ENCODE peak calls at places on chromosomes 13 and 19, in nine cellular contexts. One of them, this sample, is unnamed.

GRCh38 chr13:19984430-19985218 is 26.1 kb downstream of the ZMYM2 start:
- DNase-seq in activated CD4-positive, alpha-beta T cell treated with anti-CD3 and anti-CD28 coated beads for 1 hour: no peak
- DNase-seq in SJCRH30: peak
- DNase-seq in progenitor cell of endocrine pancreas: no peak
- DNase-seq in AG04449: no peak
- DNase-seq in RCC 7860: no peak
- DNase-seq in cardiac muscle cell: peak
- DNase-seq in breast epithelium: no peak
- DNase-seq in GM12865: peak
- DNase-seq in this sample: no peak

GRCh38 chr13:91247768-91248167 is 99.7 kb upstream of the MIR17HG start:
- DNase-seq in activated CD4-positive, alpha-beta T cell treated with anti-CD3 and anti-CD28 coated beads for 1 hour: no peak
- DNase-seq in SJCRH30: peak
- DNase-seq in progenitor cell of endocrine pancreas: no peak
- DNase-seq in AG04449: no peak
- DNase-seq in RCC 7860: no peak
- DNase-seq in cardiac muscle cell: peak
- DNase-seq in breast epithelium: no peak
- DNase-seq in GM12865: no peak
- DNase-seq in this sample: no peak

GRCh38 chr13:107124730-107125129 is 556.8 kb upstream of the ARGLU1 start:
- DNase-seq in activated CD4-positive, alpha-beta T cell treated with anti-CD3 and anti-CD28 coated beads for 1 hour: no peak
- DNase-seq in SJCRH30: no peak
- DNase-seq in progenitor cell of endocrine pancreas: no peak
- DNase-seq in AG04449: no peak
- DNase-seq in RCC 7860: no peak
- DNase-seq in cardiac muscle cell: no peak
- DNase-seq in breast epithelium: no peak
- DNase-seq in GM12865: no peak
- DNase-seq in this sample: no peak

GRCh38 chr13:29587645-29588044 is 7.8 kb downstream of the SLC7A1 start:
- DNase-seq in activated CD4-positive, alpha-beta T cell treated with anti-CD3 and anti-CD28 coated beads for 1 hour: no peak
- DNase-seq in SJCRH30: no peak
- DNase-seq in progenitor cell of endocrine pancreas: no peak
- DNase-seq in AG04449: no peak
- DNase-seq in RCC 7860: peak
- DNase-seq in cardiac muscle cell: no peak
- DNase-seq in breast epithelium: no peak
- DNase-seq in GM12865: no peak
- DNase-seq in this sample: no peak

GRCh38 chr19:44111910-44112463 is 1.2 kb upstream of the ZNF225 start:
- DNase-seq in activated CD4-positive, alpha-beta T cell treated with anti-CD3 and anti-CD28 coated beads for 1 hour: no peak
- DNase-seq in SJCRH30: peak
- DNase-seq in progenitor cell of endocrine pancreas: no peak
- DNase-seq in AG04449: peak
- DNase-seq in RCC 7860: no peak
- DNase-seq in cardiac muscle cell: peak
- DNase-seq in breast epithelium: no peak
- DNase-seq in GM12865: peak
- DNase-seq in this sample: no peak

GRCh38 chr19:4722671-4723464 is 774 bp downstream of the DPP9 start:
- DNase-seq in activated CD4-positive, alpha-beta T cell treated with anti-CD3 and anti-CD28 coated beads for 1 hour: no peak
- DNase-seq in SJCRH30: peak
- DNase-seq in progenitor cell of endocrine pancreas: no peak
- DNase-seq in AG04449: peak
- DNase-seq in RCC 7860: no peak
- DNase-seq in cardiac muscle cell: peak
- DNase-seq in breast epithelium: no peak
- DNase-seq in GM12865: peak
- DNase-seq in this sample: peak

GRCh38 chr13:21674271-21675009 is 3.6 kb downstream of the FGF9 start:
- DNase-seq in activated CD4-positive, alpha-beta T cell treated with anti-CD3 and anti-CD28 coated beads for 1 hour: no peak
- DNase-seq in SJCRH30: no peak
- DNase-seq in progenitor cell of endocrine pancreas: peak
- DNase-seq in AG04449: no peak
- DNase-seq in RCC 7860: no peak
- DNase-seq in cardiac muscle cell: no peak
- DNase-seq in breast epithelium: no peak
- DNase-seq in GM12865: no peak
- DNase-seq in this sample: no peak

GRCh38 chr19:46021531-46022041 is 1.3 kb downstream of the PGLYRP1 start:
- DNase-seq in activated CD4-positive, alpha-beta T cell treated with anti-CD3 and anti-CD28 coated beads for 1 hour: no peak
- DNase-seq in SJCRH30: no peak
- DNase-seq in progenitor cell of endocrine pancreas: no peak
- DNase-seq in AG04449: no peak
- DNase-seq in RCC 7860: no peak
- DNase-seq in cardiac muscle cell: no peak
- DNase-seq in breast epithelium: peak
- DNase-seq in GM12865: no peak
- DNase-seq in this sample: no peak

GRCh38 chr13:80227645-80228044 is 113.3 kb downstream of the SPRY2 start:
- DNase-seq in activated CD4-positive, alpha-beta T cell treated with anti-CD3 and anti-CD28 coated beads for 1 hour: no peak
- DNase-seq in SJCRH30: no peak
- DNase-seq in progenitor cell of endocrine pancreas: no peak
- DNase-seq in AG04449: no peak
- DNase-seq in RCC 7860: no peak
- DNase-seq in cardiac muscle cell: no peak
- DNase-seq in breast epithelium: no peak
- DNase-seq in GM12865: no peak
- DNase-seq in this sample: no peak

GRCh38 chr19:48419158-48419920 is 25.9 kb downstream of the GRIN2D start:
- DNase-seq in activated CD4-positive, alpha-beta T cell treated with anti-CD3 and anti-CD28 coated beads for 1 hour: peak
- DNase-seq in SJCRH30: peak
- DNase-seq in progenitor cell of endocrine pancreas: no peak
- DNase-seq in AG04449: no peak
- DNase-seq in RCC 7860: no peak
- DNase-seq in cardiac muscle cell: peak
- DNase-seq in breast epithelium: no peak
- DNase-seq in GM12865: peak
- DNase-seq in this sample: no peak

GRCh38 chr19:38701455-38702063 is 42.7 kb downstream of the CAPN12 start:
- DNase-seq in activated CD4-positive, alpha-beta T cell treated with anti-CD3 and anti-CD28 coated beads for 1 hour: no peak
- DNase-seq in SJCRH30: no peak
- DNase-seq in progenitor cell of endocrine pancreas: no peak
- DNase-seq in AG04449: no peak
- DNase-seq in RCC 7860: no peak
- DNase-seq in cardiac muscle cell: no peak
- DNase-seq in breast epithelium: no peak
- DNase-seq in GM12865: no peak
- DNase-seq in this sample: peak